ENCODE peak calls at places on chromosomes 16 and 17, in five cellular contexts. M is left colon, A is esophagus muscularis mucosa, X is endothelial cell, U is tibial nerve. O is an unnamed sample.

GRCh38 chr16:50767197-50767596 is 25.3 kb downstream of the CYLD start:
- DNase-seq in M (no peak), X (no peak), A (no peak), U (no peak), O (no peak)

GRCh38 chr17:61837175-61838051 is 25.9 kb downstream of the BRIP1 start:
- DNase-seq in X (peak; percentile 46), A (no peak), M (peak; percentile 26), U (peak; percentile 46), O (peak; percentile 61)

GRCh38 chr17:4186244-4186920 is 43.4 kb downstream of the CYB5D2 start:
- DNase-seq in U (no peak), A (no peak), M (no peak), X (no peak), O (no peak)

GRCh38 chr16:60818471-60818870 is 1217.8 kb downstream of the CDH8 start:
- DNase-seq in A (no peak), M (no peak), U (no peak), X (no peak), O (no peak)

GRCh38 chr16:74607310-74607966 is 524 bp upstream of the GLG1 start:
- DNase-seq in M (no peak), U (no peak), A (no peak), X (no peak), O (no peak)

GRCh38 chr17:63431939-63432804 is 13.9 kb downstream of the CYB561 start:
- DNase-seq in A (no peak), M (no peak), X (no peak), U (no peak), O (no peak)

GRCh38 chr17:13539421-13539820 is 62.3 kb downstream of the HS3ST3A1 start:
- DNase-seq in M (no peak), X (no peak), A (no peak), U (no peak), O (no peak)

GRCh38 chr16:30958164-30959083 is 870 bp downstream of the SETD1A start:
- DNase-seq in X (peak; percentile 66), U (no peak), A (no peak), M (peak; percentile 55), O (peak; percentile 41)

GRCh38 chr17:77644981-77645380 is 313.5 kb upstream of the TNRC6C start:
- DNase-seq in A (no peak), X (no peak), U (no peak), M (no peak), O (no peak)

GRCh38 chr16:23499801-23500200 is 10.5 kb downstream of the GGA2 start:
- DNase-seq in M (no peak), U (no peak), A (no peak), X (no peak), O (no peak)

GRCh38 chr16:66207864-66208226 is 158.6 kb upstream of the CDH5 start:
- DNase-seq in A (peak; percentile 50), U (no peak), X (no peak), M (no peak), O (no peak)

GRCh38 chr17:41140360-41141132 is at the start of gene KRTAP4-6:
- DNase-seq in X (no peak), U (no peak), A (no peak), M (no peak), O (no peak)

GRCh38 chr17:50127661-50128361 is 2.1 kb downstream of the SAMD14 start:
- DNase-seq in X (no peak), U (no peak), M (no peak), A (no peak), O (peak; percentile 53)

GRCh38 chr17:31690118-31690517 is 168.9 kb downstream of the COPRS start:
- DNase-seq in X (no peak), A (no peak), U (no peak), M (no peak), O (no peak)

GRCh38 chr17:57911834-57912673 is 43.2 kb downstream of the CUEDC1 start:
- DNase-seq in M (peak; percentile 97), A (no peak), X (no peak), U (peak; percentile 81), O (no peak)

GRCh38 chr16:25052161-25052511 is 37.0 kb upstream of the ARHGAP17 start:
- DNase-seq in M (no peak), X (no peak), U (no peak), A (no peak), O (no peak)

GRCh38 chr16:85448557-85449194 is 164.4 kb upstream of the GSE1 start:
- DNase-seq in U (no peak), A (no peak), M (peak; percentile 76), X (no peak), O (peak; percentile 74)

GRCh38 chr16:10749680-10750035 is 6.0 kb downstream of the NUBP1 start:
- DNase-seq in X (no peak), M (no peak), U (no peak), A (no peak), O (no peak)

GRCh38 chr17:78748048-78748729 is 33.9 kb downstream of the CYTH1 start:
- DNase-seq in X (no peak), M (no peak), A (no peak), U (peak; percentile 33), O (peak; percentile 90)

GRCh38 chr17:80970044-80970761 is 21.4 kb upstream of the CHMP6 start:
- DNase-seq in M (no peak), U (peak; percentile 45), X (no peak), A (no peak), O (peak; percentile 38)

GRCh38 chr16:88331989-88332920 is 50.5 kb upstream of the ZNF469 start:
- DNase-seq in A (no peak), U (peak; percentile 58), X (no peak), M (no peak), O (no peak)

GRCh38 chr17:82931696-82932060 is 91.9 kb upstream of the ZNF750 start:
- DNase-seq in A (peak; percentile 93), U (peak; percentile 87), X (no peak), M (peak; percentile 45), O (no peak)

GRCh38 chr17:62761884-62762283 is 46.2 kb downstream of the MARCHF10 start:
- DNase-seq in A (no peak), X (no peak), M (no peak), U (no peak), O (no peak)

GRCh38 chr17:7716299-7716886 is 1.2 kb upstream of the DNAH2 start:
- DNase-seq in M (no peak), U (no peak), X (no peak), A (no peak), O (no peak)

GRCh38 chr16:71185366-71185765 is 45.2 kb downstream of the HYDIN start:
- DNase-seq in X (no peak), U (no peak), A (no peak), M (no peak), O (no peak)